ENCODE peak calls at places on chromosomes 4 and X, in seven cellular contexts. One of them, this sample, is unnamed.

GRCh38 chr4:111678466-111678865 is 466.8 kb upstream of the FAM241A start:
- DNase-seq in GM23248: peak
- DNase-seq in NCI-H2227 treated with DMSO at 0.1 percent for 48 hours: no peak
- DNase-seq in hepatic stellate cell: no peak
- DNase-seq in hypothalamus: no peak
- DNase-seq in MM.1S: no peak
- DNase-seq in HCEC 1CT: peak
- DNase-seq in this sample: no peak

GRCh38 chrX:148501121-148502066 is 977 bp downstream of the AFF2 start:
- DNase-seq in NCI-H2227 treated with DMSO at 0.1 percent for 48 hours: no peak
- DNase-seq in hepatic stellate cell: no peak
- DNase-seq in hypothalamus: no peak
- DNase-seq in GM23248: no peak
- DNase-seq in HCEC 1CT: no peak
- DNase-seq in MM.1S: peak
- DNase-seq in this sample: no peak

GRCh38 chrX:9102956-9103355 is 69.0 kb upstream of the FAM9B start:
- DNase-seq in GM23248: no peak
- DNase-seq in hepatic stellate cell: no peak
- DNase-seq in HCEC 1CT: no peak
- DNase-seq in hypothalamus: no peak
- DNase-seq in NCI-H2227 treated with DMSO at 0.1 percent for 48 hours: no peak
- DNase-seq in MM.1S: no peak
- DNase-seq in this sample: no peak

GRCh38 chrX:39196192-39197102 is 395.2 kb downstream of the MID1IP1 start:
- DNase-seq in NCI-H2227 treated with DMSO at 0.1 percent for 48 hours: no peak
- DNase-seq in MM.1S: peak
- DNase-seq in GM23248: peak
- DNase-seq in hypothalamus: no peak
- DNase-seq in HCEC 1CT: no peak
- DNase-seq in hepatic stellate cell: peak
- DNase-seq in this sample: peak

GRCh38 chrX:15745179-15745578 is 7.1 kb downstream of the CA5B start:
- DNase-seq in GM23248: peak
- DNase-seq in NCI-H2227 treated with DMSO at 0.1 percent for 48 hours: no peak
- DNase-seq in HCEC 1CT: peak
- DNase-seq in MM.1S: no peak
- DNase-seq in hypothalamus: no peak
- DNase-seq in hepatic stellate cell: no peak
- DNase-seq in this sample: no peak

GRCh38 chr4:28822163-28822562 is 1898.0 kb upstream of the PCDH7 start:
- DNase-seq in hepatic stellate cell: no peak
- DNase-seq in MM.1S: no peak
- DNase-seq in NCI-H2227 treated with DMSO at 0.1 percent for 48 hours: no peak
- DNase-seq in HCEC 1CT: no peak
- DNase-seq in GM23248: no peak
- DNase-seq in hypothalamus: no peak
- DNase-seq in this sample: no peak

GRCh38 chr4:142875117-142875516 is 29.0 kb upstream of the INPP4B start:
- DNase-seq in HCEC 1CT: no peak
- DNase-seq in GM23248: no peak
- DNase-seq in MM.1S: no peak
- DNase-seq in NCI-H2227 treated with DMSO at 0.1 percent for 48 hours: no peak
- DNase-seq in hepatic stellate cell: no peak
- DNase-seq in hypothalamus: no peak
- DNase-seq in this sample: no peak

GRCh38 chrX:109843963-109844751 is 111.1 kb upstream of the ACSL4 start:
- DNase-seq in HCEC 1CT: no peak
- DNase-seq in hypothalamus: peak
- DNase-seq in NCI-H2227 treated with DMSO at 0.1 percent for 48 hours: no peak
- DNase-seq in MM.1S: no peak
- DNase-seq in GM23248: peak
- DNase-seq in hepatic stellate cell: no peak
- DNase-seq in this sample: no peak

GRCh38 chrX:103417933-103418332 is 41.6 kb downstream of the BEX3 start:
- DNase-seq in HCEC 1CT: no peak
- DNase-seq in hepatic stellate cell: no peak
- DNase-seq in GM23248: peak
- DNase-seq in hypothalamus: no peak
- DNase-seq in NCI-H2227 treated with DMSO at 0.1 percent for 48 hours: no peak
- DNase-seq in MM.1S: no peak
- DNase-seq in this sample: no peak

GRCh38 chr4:4837316-4837715 is 22.1 kb upstream of the MSX1 start:
- DNase-seq in hypothalamus: no peak
- DNase-seq in NCI-H2227 treated with DMSO at 0.1 percent for 48 hours: no peak
- DNase-seq in GM23248: peak
- DNase-seq in hepatic stellate cell: no peak
- DNase-seq in HCEC 1CT: no peak
- DNase-seq in MM.1S: no peak
- DNase-seq in this sample: no peak

GRCh38 chr4:3037957-3038451 is 36.3 kb downstream of the HTT-AS start:
- DNase-seq in hepatic stellate cell: peak
- DNase-seq in HCEC 1CT: no peak
- DNase-seq in GM23248: peak
- DNase-seq in hypothalamus: no peak
- DNase-seq in MM.1S: peak
- DNase-seq in NCI-H2227 treated with DMSO at 0.1 percent for 48 hours: no peak
- DNase-seq in this sample: no peak

GRCh38 chrX:45900751-45901150 is 644.5 kb downstream of the ZNF674 start:
- DNase-seq in GM23248: peak
- DNase-seq in hepatic stellate cell: peak
- DNase-seq in hypothalamus: no peak
- DNase-seq in NCI-H2227 treated with DMSO at 0.1 percent for 48 hours: no peak
- DNase-seq in HCEC 1CT: peak
- DNase-seq in MM.1S: no peak
- DNase-seq in this sample: no peak

GRCh38 chr4:1207603-1208265 is 35.4 kb upstream of the SPON2 start:
- DNase-seq in hypothalamus: peak
- DNase-seq in GM23248: peak
- DNase-seq in hepatic stellate cell: peak
- DNase-seq in HCEC 1CT: peak
- DNase-seq in MM.1S: no peak
- DNase-seq in NCI-H2227 treated with DMSO at 0.1 percent for 48 hours: no peak
- DNase-seq in this sample: no peak

GRCh38 chr4:1458581-1458980 is 52.3 kb upstream of the NKX1-1 start:
- DNase-seq in HCEC 1CT: no peak
- DNase-seq in NCI-H2227 treated with DMSO at 0.1 percent for 48 hours: no peak
- DNase-seq in GM23248: no peak
- DNase-seq in MM.1S: no peak
- DNase-seq in hypothalamus: no peak
- DNase-seq in hepatic stellate cell: no peak
- DNase-seq in this sample: no peak

GRCh38 chr4:178633263-178633662 is 1191.0 kb upstream of the AGA start:
- DNase-seq in hepatic stellate cell: no peak
- DNase-seq in hypothalamus: no peak
- DNase-seq in MM.1S: no peak
- DNase-seq in NCI-H2227 treated with DMSO at 0.1 percent for 48 hours: no peak
- DNase-seq in GM23248: no peak
- DNase-seq in HCEC 1CT: no peak
- DNase-seq in this sample: no peak

GRCh38 chrX:31423575-31424284 is 351.9 kb upstream of the FTHL17 start:
- DNase-seq in hepatic stellate cell: peak
- DNase-seq in HCEC 1CT: peak
- DNase-seq in NCI-H2227 treated with DMSO at 0.1 percent for 48 hours: no peak
- DNase-seq in MM.1S: peak
- DNase-seq in hypothalamus: no peak
- DNase-seq in GM23248: peak
- DNase-seq in this sample: peak

GRCh38 chrX:38987135-38987780 is 186.0 kb downstream of the MID1IP1 start:
- DNase-seq in GM23248: no peak
- DNase-seq in hypothalamus: no peak
- DNase-seq in HCEC 1CT: no peak
- DNase-seq in NCI-H2227 treated with DMSO at 0.1 percent for 48 hours: no peak
- DNase-seq in hepatic stellate cell: no peak
- DNase-seq in MM.1S: no peak
- DNase-seq in this sample: peak

GRCh38 chr4:89549907-89550306 is 242.3 kb upstream of the GPRIN3 start:
- DNase-seq in hepatic stellate cell: no peak
- DNase-seq in MM.1S: no peak
- DNase-seq in GM23248: peak
- DNase-seq in NCI-H2227 treated with DMSO at 0.1 percent for 48 hours: no peak
- DNase-seq in HCEC 1CT: peak
- DNase-seq in hypothalamus: no peak
- DNase-seq in this sample: no peak

GRCh38 chr4:87097075-87097474 is 123.3 kb downstream of the KLHL8 start:
- DNase-seq in GM23248: no peak
- DNase-seq in hypothalamus: no peak
- DNase-seq in HCEC 1CT: no peak
- DNase-seq in NCI-H2227 treated with DMSO at 0.1 percent for 48 hours: no peak
- DNase-seq in hepatic stellate cell: no peak
- DNase-seq in MM.1S: no peak
- DNase-seq in this sample: no peak

GRCh38 chrX:19334945-19335626 is 8.6 kb upstream of the PDHA1 start:
- DNase-seq in MM.1S: peak
- DNase-seq in hepatic stellate cell: no peak
- DNase-seq in hypothalamus: no peak
- DNase-seq in NCI-H2227 treated with DMSO at 0.1 percent for 48 hours: no peak
- DNase-seq in HCEC 1CT: peak
- DNase-seq in GM23248: no peak
- DNase-seq in this sample: no peak

GRCh38 chr4:53233396-53233795 is 132.5 kb downstream of the SCFD2 start:
- DNase-seq in HCEC 1CT: no peak
- DNase-seq in MM.1S: no peak
- DNase-seq in hepatic stellate cell: no peak
- DNase-seq in GM23248: peak
- DNase-seq in hypothalamus: no peak
- DNase-seq in NCI-H2227 treated with DMSO at 0.1 percent for 48 hours: no peak
- DNase-seq in this sample: no peak

GRCh38 chrX:40834225-40834624 is 98.9 kb upstream of the MED14 start:
- DNase-seq in GM23248: no peak
- DNase-seq in hepatic stellate cell: no peak
- DNase-seq in NCI-H2227 treated with DMSO at 0.1 percent for 48 hours: no peak
- DNase-seq in HCEC 1CT: no peak
- DNase-seq in MM.1S: no peak
- DNase-seq in hypothalamus: no peak
- DNase-seq in this sample: no peak

GRCh38 chr4:123749408-123749807 is 352.8 kb downstream of the SPRY1 start:
- DNase-seq in GM23248: no peak
- DNase-seq in hepatic stellate cell: peak
- DNase-seq in NCI-H2227 treated with DMSO at 0.1 percent for 48 hours: no peak
- DNase-seq in MM.1S: no peak
- DNase-seq in hypothalamus: no peak
- DNase-seq in HCEC 1CT: no peak
- DNase-seq in this sample: no peak

This sample was measured in DMS153.